ENCODE peak calls at places on chromosomes 6 and 20, in six cellular contexts. I is transverse colon, Z is epithelial cell of esophagus, M is K562, N is B cell, C is PC-3. O is an unnamed sample.

GRCh38 chr6:15090145-15090579 is 155.7 kb upstream of the JARID2 start:
- DNase-seq in I (no peak), Z (no peak), M (no peak), N (no peak), C (peak; percentile 37), O (no peak)

GRCh38 chr6:22530506-22530905 is 38.9 kb upstream of the HDGFL1 start:
- DNase-seq in I (no peak), Z (no peak), M (no peak), N (no peak), C (no peak), O (no peak)

GRCh38 chr6:116025405-116025804 is 35.3 kb downstream of the FRK start:
- DNase-seq in I (no peak), Z (no peak), M (no peak), N (no peak), C (peak; percentile 63), O (no peak)

GRCh38 chr6:158417760-158418098 is 105.5 kb downstream of the TULP4 start:
- DNase-seq in I (no peak), Z (peak; percentile 38), M (no peak), N (no peak), C (peak; percentile 76), O (no peak)

GRCh38 chr6:43624786-43625288 is 4.2 kb downstream of the GTPBP2 start:
- DNase-seq in I (no peak), Z (no peak), M (no peak), N (no peak), C (no peak), O (no peak)

GRCh38 chr20:29878281-29878741 is 1379.2 kb upstream of the DEFB115 start:
- DNase-seq in I (peak; percentile 9), Z (peak; percentile 27), M (no peak), N (peak; percentile 18), C (peak; percentile 19), O (peak; percentile 38)

GRCh38 chr6:42313941-42314570 is 96.4 kb upstream of the MRPS10 start:
- DNase-seq in I (no peak), Z (no peak), M (peak; percentile 30), N (no peak), C (peak; percentile 32), O (no peak)

GRCh38 chr20:21618697-21619421 is 86.6 kb upstream of the PAX1 start:
- DNase-seq in I (no peak), Z (no peak), M (no peak), N (no peak), C (no peak), O (no peak)

GRCh38 chr6:3746696-3747095 is 4.8 kb downstream of the PXDC1 start:
- DNase-seq in I (no peak), Z (no peak), M (no peak), N (no peak), C (no peak), O (no peak)

GRCh38 chr20:24668791-24669190 is 199.4 kb downstream of the SYNDIG1 start:
- DNase-seq in I (no peak), Z (no peak), M (no peak), N (no peak), C (no peak), O (no peak)

GRCh38 chr20:54555150-54555549 is 79.8 kb downstream of the DOK5 start:
- DNase-seq in I (no peak), Z (no peak), M (no peak), N (no peak), C (no peak), O (no peak)

GRCh38 chr20:54560357-54560756 is 85.0 kb downstream of the DOK5 start:
- DNase-seq in I (no peak), Z (no peak), M (no peak), N (no peak), C (no peak), O (no peak)

GRCh38 chr20:54556406-54556805 is 81.0 kb downstream of the DOK5 start:
- DNase-seq in I (no peak), Z (no peak), M (no peak), N (no peak), C (no peak), O (no peak)

GRCh38 chr20:54559890-54560289 is 84.5 kb downstream of the DOK5 start:
- DNase-seq in I (no peak), Z (no peak), M (no peak), N (no peak), C (no peak), O (no peak)

GRCh38 chr20:54557836-54558590 is 82.6 kb downstream of the DOK5 start:
- DNase-seq in I (no peak), Z (no peak), M (no peak), N (no peak), C (no peak), O (no peak)
- TF ChIP-seq CTCF in I (no peak), Z (no peak), M (no peak), N (no peak), C (no peak), O (no peak)

DNA sequence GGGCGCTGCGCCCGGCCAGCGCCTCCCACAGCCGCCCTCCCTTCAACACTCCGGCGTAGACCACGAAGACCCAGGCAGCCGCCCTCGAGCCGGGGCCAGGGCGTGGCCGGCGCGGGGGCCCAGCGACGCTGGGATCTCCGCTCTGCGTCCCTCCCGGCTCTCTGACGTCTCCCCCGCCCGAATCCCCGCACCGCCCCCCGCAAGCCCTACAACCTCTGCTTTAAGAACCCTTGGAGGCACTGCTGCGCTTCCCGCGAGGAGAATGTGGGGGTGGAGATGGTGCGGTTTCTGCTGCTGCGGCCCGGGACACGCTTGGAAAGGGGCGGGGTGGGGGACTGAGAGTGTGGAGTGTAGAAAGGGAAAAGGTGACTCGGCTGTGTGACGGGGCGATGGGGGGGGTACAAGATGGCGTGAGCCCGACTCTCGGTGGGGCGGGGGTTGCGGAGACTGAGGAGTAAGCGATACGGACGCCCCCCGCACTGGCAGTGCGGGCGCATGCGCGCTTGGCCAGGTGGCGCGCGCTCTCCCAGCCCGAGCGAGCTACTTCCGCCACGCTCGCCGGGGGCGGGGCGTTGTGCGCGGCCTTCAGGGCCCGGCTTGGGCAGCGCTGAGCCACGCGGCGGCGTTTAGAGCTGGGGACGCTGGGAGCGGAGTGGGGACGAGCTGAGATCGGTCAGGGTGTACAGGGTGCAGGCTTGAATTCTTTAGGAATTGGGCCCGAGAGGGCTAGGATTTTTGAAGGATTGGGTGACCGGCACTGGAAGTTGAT is at the start of gene SUPT3H:
- DNase-seq in I (peak; percentile 93), Z (peak; percentile 91), M (peak; percentile 96), N (peak; percentile 89), C (peak; percentile 97), O (peak; percentile 92)
- TF ChIP-seq CTCF in I (no peak), Z (no peak), M (peak; percentile 41), N (no peak), C (peak; percentile 31), O (peak; percentile 24)

GRCh38 chr6:48476257-48476656 is 365.3 kb upstream of the PTCHD4 start:
- DNase-seq in I (no peak), Z (peak; percentile 80), M (no peak), N (no peak), C (peak; percentile 41), O (no peak)
- TF ChIP-seq CTCF in I (peak; percentile 10), Z (peak; percentile 53), M (no peak), N (no peak), C (peak; percentile 50), O (no peak)

DNA sequence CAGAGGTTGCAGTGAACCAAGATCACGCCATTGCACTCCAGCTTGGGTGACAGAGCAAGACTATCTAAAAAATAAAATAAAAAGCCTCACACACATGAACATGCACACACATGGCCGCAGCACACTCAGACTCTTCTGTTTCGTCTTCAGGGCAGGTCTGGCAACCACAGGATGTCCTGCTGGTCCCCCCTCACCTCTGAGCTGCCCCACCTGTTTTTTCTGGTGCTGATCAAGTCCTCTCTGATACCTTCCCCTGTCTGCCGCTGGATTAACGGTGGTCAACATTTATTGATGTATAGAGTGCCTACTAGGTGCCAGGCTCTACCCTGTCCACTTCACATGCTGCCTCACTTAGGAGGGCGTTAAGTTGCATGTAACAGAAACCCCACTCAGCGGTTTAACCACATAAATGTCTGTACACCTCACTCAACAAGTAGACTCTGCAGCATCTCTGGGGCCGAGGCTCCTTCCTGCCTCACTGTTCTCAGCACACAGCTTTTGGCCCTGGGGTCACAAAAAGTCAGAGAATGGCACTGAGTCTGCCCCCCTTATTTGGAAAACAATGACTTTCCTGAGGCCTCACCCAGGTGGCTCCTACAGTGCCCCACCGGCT is 4.5 kb upstream of the AP5S1 start:
- DNase-seq in I (no peak), Z (no peak), M (no peak), N (no peak), C (no peak), O (no peak)
- TF ChIP-seq CTCF in I (no peak), Z (no peak), M (no peak), N (no peak), C (no peak), O (no peak)

GRCh38 chr20:47740225-47741184 is 44.8 kb downstream of the SULF2 start:
- DNase-seq in I (peak; percentile 42), Z (peak; percentile 34), M (peak; percentile 61), N (no peak), C (no peak), O (no peak)
- TF ChIP-seq CTCF in I (no peak), Z (no peak), M (no peak), N (no peak), C (no peak), O (no peak)

GRCh38 chr20:32672982-32673727 is 586 bp downstream of the C20orf203 start:
- DNase-seq in I (peak; percentile 57), Z (no peak), M (no peak), N (peak; percentile 71), C (no peak), O (peak; percentile 81)

GRCh38 chr20:32675223-32675975 is 1.7 kb upstream of the C20orf203 start:
- DNase-seq in I (no peak), Z (no peak), M (no peak), N (no peak), C (no peak), O (no peak)

GRCh38 chr20:32672315-32672981 is 1.3 kb downstream of the C20orf203 start:
- DNase-seq in I (no peak), Z (no peak), M (no peak), N (no peak), C (no peak), O (no peak)

GRCh38 chr20:32670773-32671455 is 2.8 kb downstream of the C20orf203 start:
- DNase-seq in I (no peak), Z (no peak), M (no peak), N (no peak), C (no peak), O (no peak)

GRCh38 chr20:32674362-32674789 is 635 bp upstream of the C20orf203 start:
- DNase-seq in I (peak; percentile 60), Z (peak; percentile 73), M (peak; percentile 81), N (peak; percentile 62), C (peak; percentile 82), O (peak; percentile 84)
- TF ChIP-seq CTCF in I (peak; percentile 69), Z (peak; percentile 87), M (peak; percentile 83), N (peak; percentile 72), C (peak; percentile 91), O (peak; percentile 66)

DNA sequence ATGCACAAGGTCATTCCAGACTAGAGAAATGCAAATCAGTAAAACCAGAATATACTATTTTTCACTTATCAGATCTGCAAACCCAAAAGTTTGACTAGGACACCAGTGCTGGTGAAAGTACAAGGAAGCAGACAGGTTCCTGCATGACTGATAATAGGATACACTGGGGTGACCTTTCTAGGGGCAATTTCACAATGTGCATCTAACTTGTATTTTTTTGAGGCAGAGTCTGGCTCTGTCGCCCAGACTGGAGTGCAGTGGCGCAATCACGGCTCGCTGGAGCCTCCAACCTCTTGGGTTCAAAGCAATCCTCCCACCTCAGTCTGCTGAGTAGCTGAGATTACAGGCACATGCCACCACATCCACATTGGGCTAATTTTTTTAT is 11.4 kb downstream of the COMMD7 start:
- DNase-seq in I (no peak), Z (peak; percentile 63), M (no peak), N (no peak), C (no peak), O (no peak)
- TF ChIP-seq CTCF in I (no peak), Z (no peak), M (no peak), N (no peak), C (no peak), O (no peak)

GRCh38 chr20:50400705-50401045 is 109.5 kb upstream of the PTPN1 start:
- DNase-seq in I (no peak), Z (no peak), M (no peak), N (no peak), C (no peak), O (no peak)
- TF ChIP-seq CTCF in I (no peak), Z (no peak), M (no peak), N (no peak), C (no peak), O (no peak)